ENCODE peak calls at places on chromosomes 13 and 19, in six cellular contexts. O is GM23338, R is prostate gland, T is testis, K is stomach, N is foreskin fibroblast. J is an unnamed sample.

GRCh38 chr13:34458756-34459462 is 483.2 kb upstream of the NBEA start:
- DNase-seq in N (peak), K (no peak), T (peak), O (no peak), R (no peak), J (no peak)

GRCh38 chr19:5949792-5950305 is 28.1 kb downstream of the RANBP3 start:
- DNase-seq in N (no peak), T (no peak), R (no peak), O (no peak), K (peak), J (no peak)

GRCh38 chr19:58439576-58440554 is at the start of gene ZNF132:
- DNase-seq in N (peak), O (peak), T (peak), K (peak), R (peak), J (peak)

GRCh38 chr13:29578300-29579048 is 17.0 kb downstream of the SLC7A1 start:
- DNase-seq in O (no peak), T (no peak), R (no peak), N (no peak), K (no peak), J (no peak)

GRCh38 chr19:10612515-10613119 is 12.7 kb upstream of the SLC44A2 start:
- DNase-seq in K (peak), N (no peak), R (peak), T (peak), O (no peak), J (no peak)

GRCh38 chr19:5228932-5229777 is 111.5 kb downstream of the PTPRS start:
- DNase-seq in K (no peak), T (peak), R (peak), O (peak), N (no peak), J (no peak)

GRCh38 chr13:110914293-110915056 is 394 bp downstream of the ANKRD10 start:
- DNase-seq in N (peak), O (peak), R (peak), T (peak), K (peak), J (no peak)

GRCh38 chr19:32138416-32138815 is 207.0 kb upstream of the ZNF507 start:
- DNase-seq in N (no peak), T (no peak), R (no peak), O (peak), K (no peak), J (no peak)

GRCh38 chr13:114166381-114167131 is 12.5 kb upstream of the CFAP97D2 start:
- DNase-seq in T (no peak), K (no peak), R (no peak), O (no peak), N (no peak), J (no peak)

GRCh38 chr19:54436561-54437229 is 12.3 kb upstream of the LENG8 start:
- DNase-seq in R (no peak), K (no peak), T (no peak), N (no peak), O (peak), J (no peak)

GRCh38 chr13:102877285-102877684 is 31.5 kb downstream of the ERCC5 start:
- DNase-seq in R (no peak), O (no peak), T (no peak), N (no peak), K (no peak), J (no peak)

GRCh38 chr13:100694722-100695644 is 20.4 kb upstream of the TMTC4 start:
- DNase-seq in T (peak), R (no peak), O (peak), N (peak), K (peak), J (peak)

GRCh38 chr13:45410466-45410865 is 7.7 kb downstream of the SLC25A30 start:
- DNase-seq in N (no peak), R (no peak), K (no peak), T (no peak), O (no peak), J (no peak)

GRCh38 chr19:50476224-50476942 is at the start of the genes EMC10 and GARIN5A:
- DNase-seq in O (peak), T (peak), N (peak), R (peak), K (peak), J (peak)

DNA sequence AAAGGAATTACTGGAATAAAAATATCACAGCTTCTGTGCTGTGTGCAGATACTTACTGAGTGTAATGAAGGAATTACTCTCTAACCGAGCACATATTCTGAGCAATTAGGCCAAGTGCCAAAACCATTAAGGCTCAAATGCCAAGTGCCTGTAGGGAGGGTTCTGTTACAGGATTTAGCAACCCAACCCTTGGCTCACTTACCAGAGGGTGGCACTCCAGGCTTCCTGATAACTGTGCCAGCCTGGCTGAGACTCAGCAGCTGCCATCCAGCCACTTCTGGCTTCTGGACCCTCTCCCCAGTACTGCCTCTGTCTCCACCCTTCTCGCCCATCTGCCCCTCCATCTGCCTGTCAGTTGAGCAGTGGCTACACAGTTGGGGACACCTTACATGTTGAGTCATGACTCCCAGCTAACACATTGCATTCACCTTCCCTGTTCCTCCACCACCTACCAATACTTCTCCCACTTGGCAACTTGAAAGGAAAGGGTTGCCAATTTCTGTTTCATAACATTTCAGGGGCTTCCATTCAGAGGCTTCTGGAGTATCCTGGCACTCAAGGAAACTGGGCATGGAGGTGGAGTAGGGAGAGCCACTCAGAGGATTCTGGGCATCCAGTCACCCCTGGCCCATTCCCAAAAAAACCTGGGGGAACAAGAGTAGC is 110.5 kb downstream of the COG6 start:
- DNase-seq in O (peak), K (peak), R (peak), N (peak), T (peak), J (no peak)
- TF ChIP-seq CTCF in O (peak), K (no peak), R (no peak), N (no peak), T (no peak), J (peak)

GRCh38 chr19:7925171-7925837 is 631 bp downstream of the CTXN1 start:
- DNase-seq in K (peak), R (peak), N (peak), O (peak), T (peak), J (no peak)
- H3K4me3 ChIP-seq in K (peak), R (peak), N (peak), O (peak), T (peak), J (peak)

DNA sequence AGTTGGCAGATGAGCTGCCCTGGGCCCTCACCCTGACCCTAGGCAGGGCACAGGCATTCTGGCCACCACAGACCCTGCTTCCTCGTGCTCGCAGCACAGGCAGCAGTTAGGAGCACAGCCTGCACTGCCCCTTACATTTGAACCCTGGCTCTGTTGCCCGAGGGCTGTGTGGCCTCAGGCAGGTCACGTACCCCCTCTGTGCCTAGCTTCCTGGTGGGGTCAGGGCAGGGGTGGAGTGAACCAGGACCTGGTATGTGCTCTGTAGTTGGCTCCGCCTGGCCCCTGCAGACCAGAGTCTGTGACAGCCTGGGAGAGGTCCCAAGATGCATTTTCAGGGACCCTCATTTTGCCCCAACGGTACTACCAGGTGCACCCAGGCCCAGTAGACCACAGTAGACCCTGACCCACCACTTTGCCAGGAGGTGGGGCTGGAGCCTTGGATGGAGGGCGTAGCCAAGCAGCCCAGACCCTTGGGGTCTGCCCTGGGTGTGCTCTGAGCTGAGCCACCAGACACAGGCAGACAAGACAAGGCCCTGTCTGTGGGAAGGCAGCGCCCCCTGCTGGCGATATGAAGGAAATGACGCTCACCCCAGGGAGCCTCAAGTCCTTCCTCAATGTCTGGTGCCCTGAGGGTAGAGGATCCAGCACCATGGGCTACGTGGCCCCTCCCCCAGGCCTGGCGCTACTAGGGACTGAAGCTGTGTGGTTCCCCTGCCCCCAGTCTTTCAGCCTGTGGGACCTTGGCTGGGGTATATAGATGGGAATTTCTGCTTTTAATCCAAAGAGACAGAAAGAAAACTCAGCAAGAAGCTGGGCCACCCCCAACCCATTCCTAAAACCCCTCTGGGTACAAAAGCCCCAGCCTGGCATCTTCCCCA is 9.0 kb downstream of the LYL1 start:
- DNase-seq in R (peak), K (peak), O (peak), T (peak), N (peak), J (no peak)
- TF ChIP-seq CTCF in R (peak), K (peak), O (peak), T (peak), N (peak), J (peak)

DNA sequence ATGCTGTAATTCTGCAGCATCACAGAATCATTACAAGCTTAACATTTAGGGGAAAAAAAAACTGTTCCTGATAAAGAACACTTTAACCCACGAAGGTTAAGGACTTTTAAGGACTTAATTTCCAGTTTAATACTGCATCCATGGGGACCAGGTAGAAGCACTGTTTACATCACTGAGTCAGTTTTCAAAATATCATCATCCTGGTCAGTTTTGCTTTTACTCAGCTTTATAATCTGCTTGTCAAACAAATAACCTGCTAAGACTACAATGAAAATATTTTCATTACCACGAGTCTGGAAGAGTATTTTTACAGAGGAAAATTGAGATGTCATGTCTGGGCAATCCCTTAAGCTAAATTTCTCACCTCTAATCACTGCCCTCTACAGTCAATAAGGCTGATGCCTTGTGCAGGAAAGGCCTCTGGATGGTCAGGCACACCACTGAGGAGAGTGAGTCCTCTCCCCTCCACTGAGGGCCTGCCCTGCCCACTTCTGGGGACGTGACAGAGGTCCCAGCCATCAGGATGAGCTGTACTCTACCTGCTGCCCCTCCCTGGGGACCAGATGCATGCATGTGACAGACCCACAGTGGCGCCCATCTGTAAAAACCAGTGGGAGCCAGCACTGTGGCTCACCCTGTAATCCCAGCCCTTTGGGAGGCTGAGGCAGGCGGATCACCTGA is 31.0 kb downstream of the FOXO1 start:
- DNase-seq in O (no peak), T (no peak), K (no peak), R (no peak), N (no peak), J (no peak)
- H3K4me3 ChIP-seq in O (no peak), T (no peak), K (no peak), R (no peak), N (no peak), J (no peak)

GRCh38 chr19:40192758-40193586 is 1.7 kb downstream of the MAP3K10 start:
- DNase-seq in O (peak), N (no peak), R (no peak), T (no peak), K (no peak), J (no peak)

GRCh38 chr19:40193587-40193849 is 2.3 kb downstream of the MAP3K10 start:
- DNase-seq in T (no peak), N (no peak), O (no peak), K (no peak), R (no peak), J (no peak)

GRCh38 chr19:40190891-40191835 is at the start of gene MAP3K10:
- DNase-seq in R (peak), O (peak), K (peak), N (peak), T (peak), J (no peak)

GRCh38 chr19:40191836-40192646 is 815 bp downstream of the MAP3K10 start:
- DNase-seq in R (no peak), O (peak), T (peak), K (no peak), N (peak), J (no peak)
- TF ChIP-seq CTCF in R (no peak), O (peak), T (no peak), K (no peak), N (no peak), J (peak)

DNA sequence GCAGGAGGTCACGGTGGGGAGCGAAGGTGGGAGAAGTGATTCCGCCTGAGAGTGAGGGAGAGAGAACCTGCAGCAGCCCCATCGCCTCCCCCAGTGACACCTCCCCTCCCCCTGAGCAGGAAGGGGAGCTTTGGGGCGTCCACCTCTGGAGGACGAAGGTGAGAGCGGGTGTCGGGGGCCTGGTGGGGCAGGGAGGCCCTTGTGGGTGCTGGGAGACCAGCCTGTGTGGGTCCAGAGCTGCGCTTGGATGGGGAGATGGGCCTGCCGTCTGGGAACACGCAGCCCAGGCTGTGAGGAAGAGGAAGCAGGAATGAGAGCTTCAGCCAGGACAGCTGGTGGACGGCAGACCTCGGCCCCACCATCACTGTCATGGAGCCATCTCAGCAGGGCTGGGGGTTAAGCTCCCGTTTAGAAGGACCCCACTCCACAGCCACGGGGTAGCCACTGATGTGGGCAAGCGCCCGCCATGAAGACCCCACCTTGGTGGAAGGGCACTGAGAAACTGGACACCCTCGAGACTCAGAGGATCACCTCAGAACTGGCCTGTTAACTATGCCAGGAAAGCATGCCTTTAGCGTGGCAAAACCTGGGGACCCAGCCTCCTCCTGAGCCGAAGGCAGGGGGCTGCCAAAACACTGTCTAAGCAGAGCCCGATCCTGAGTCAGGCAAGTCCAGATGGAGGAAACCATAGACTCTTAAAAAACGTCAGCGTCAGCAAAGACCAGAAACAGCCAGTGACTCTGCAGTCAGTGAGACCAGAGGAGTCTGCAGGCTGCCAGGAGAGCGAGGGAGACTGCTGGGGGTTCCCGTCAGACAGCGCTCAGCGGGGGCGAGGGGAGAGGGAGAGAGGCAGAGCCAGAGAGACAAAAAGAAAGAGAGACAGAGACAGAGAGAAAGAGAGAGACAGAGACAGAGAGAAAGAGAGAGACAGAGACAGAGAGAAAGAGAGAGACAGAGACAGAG is 6.4 kb upstream of the PROZ start:
- DNase-seq in R (no peak), O (no peak), N (peak), K (no peak), T (no peak), J (no peak)
- H3K4me3 ChIP-seq in R (no peak), O (peak), N (peak), K (peak), T (no peak), J (no peak)

GRCh38 chr19:34173145-34173956 is 1.0 kb downstream of the LSM14A start:
- DNase-seq in T (peak), K (peak), N (no peak), R (peak), O (peak), J (peak)
- TF ChIP-seq CTCF in T (no peak), K (no peak), N (no peak), R (no peak), O (no peak), J (no peak)

DNA sequence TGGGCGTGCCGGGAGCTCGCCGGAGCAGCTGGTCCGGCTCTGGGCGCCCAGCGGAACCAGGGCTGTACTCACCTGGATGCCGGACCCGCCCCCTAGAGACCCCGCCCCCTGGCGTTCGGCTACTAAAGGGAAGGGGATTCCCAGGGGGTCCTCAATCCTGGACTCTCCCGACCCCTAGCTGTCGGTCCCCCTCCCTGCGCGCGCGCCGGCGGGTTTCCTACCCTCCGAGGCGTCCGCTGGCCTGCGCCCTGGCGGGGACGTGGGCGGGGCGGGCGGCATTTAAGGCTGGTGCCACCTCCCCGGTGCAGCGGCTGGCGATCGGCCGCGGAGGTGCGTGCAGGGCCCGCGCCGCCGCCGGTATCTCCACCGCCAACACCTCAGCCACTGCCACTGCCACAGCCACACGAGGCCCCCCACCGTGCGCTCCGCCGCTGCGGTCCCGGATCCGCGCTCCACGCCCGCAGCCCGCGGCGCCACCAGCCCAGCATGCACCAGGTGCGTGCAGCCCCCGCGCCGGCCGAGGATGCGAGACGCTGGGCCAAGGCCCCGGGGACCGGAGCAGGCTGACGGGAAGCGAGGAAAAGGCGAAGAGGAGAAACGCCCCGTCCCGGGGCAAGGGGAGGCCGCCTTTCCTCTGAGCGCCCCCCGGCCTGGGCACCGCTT is at the start of gene ATP12A:
- DNase-seq in R (peak), K (peak), N (no peak), T (peak), O (peak), J (no peak)
- H3K4me3 ChIP-seq in R (peak), K (peak), N (no peak), T (peak), O (peak), J (peak)

DNA sequence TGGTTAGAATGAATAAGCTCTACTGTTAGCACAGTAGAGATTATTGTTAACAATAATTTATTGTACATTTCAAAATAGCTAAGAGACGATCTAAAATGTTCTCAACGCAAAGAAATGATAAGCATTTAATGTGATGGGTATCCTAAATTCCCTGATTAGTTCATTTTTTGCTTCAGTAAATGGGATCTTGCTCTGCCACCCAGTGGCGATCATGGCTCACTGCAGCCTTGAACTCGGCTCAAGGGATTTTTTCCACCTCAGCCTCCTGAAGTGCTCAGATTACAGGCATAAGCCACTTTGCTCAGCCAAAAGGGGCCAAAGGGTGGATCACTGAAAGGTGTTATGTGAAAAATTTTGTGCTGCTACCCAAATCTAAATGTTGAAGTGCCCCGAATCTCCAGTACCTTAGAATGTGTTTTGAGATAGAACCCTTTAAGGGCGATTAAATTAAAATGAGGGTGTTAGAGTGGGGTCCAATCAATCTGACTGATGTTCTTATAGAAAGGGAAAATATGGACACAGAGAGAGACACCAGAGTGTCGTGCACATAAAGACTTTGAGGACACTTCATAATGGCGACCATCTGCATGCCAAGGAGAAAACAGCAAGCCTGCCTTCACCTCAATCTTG is 31.5 kb upstream of the ZNF766 start:
- DNase-seq in N (peak), R (peak), T (peak), K (peak), O (peak), J (no peak)
- TF ChIP-seq CTCF in N (peak), R (peak), T (peak), K (no peak), O (peak), J (peak)

GRCh38 chr13:40272776-40273139 is 393.7 kb downstream of the FOXO1 start:
- DNase-seq in K (no peak), N (peak), O (no peak), T (no peak), R (no peak), J (no peak)

GRCh38 chr13:40271931-40272775 is 394.3 kb downstream of the FOXO1 start:
- DNase-seq in O (no peak), K (peak), R (peak), N (peak), T (peak), J (no peak)

GRCh38 chr13:40273173-40274000 is 393.1 kb downstream of the FOXO1 start:
- DNase-seq in R (no peak), O (peak), N (no peak), T (no peak), K (no peak), J (no peak)

GRCh38 chr13:40275155-40275554 is 391.3 kb downstream of the FOXO1 start:
- DNase-seq in R (no peak), T (no peak), K (no peak), N (no peak), O (no peak), J (no peak)

GRCh38 chr13:40275636-40276035 is 390.8 kb downstream of the FOXO1 start:
- DNase-seq in T (no peak), O (no peak), R (no peak), N (peak), K (no peak), J (no peak)
- H3K4me3 ChIP-seq in T (no peak), O (no peak), R (no peak), N (no peak), K (no peak), J (no peak)

J was measured in kidney epithelial cell.